ENCODE peak calls at places on chromosomes 6 and 20, in seven cellular contexts. F, K, Z, E, C, U and D are unnamed samples.

GRCh38 chr6:41536884-41537347 is 9.3 kb upstream of the FOXP4 start:
- DNase-seq in F (no peak), K (no peak), Z (no peak), E (no peak), C (no peak), U (no peak), D (no peak)

GRCh38 chr20:53238121-53238660 is 266.0 kb downstream of the TSHZ2 start:
- DNase-seq in F (no peak), K (no peak), Z (no peak), E (no peak), C (no peak), U (no peak), D (no peak)

GRCh38 chr6:93550551-93551276 is 131.4 kb upstream of the EPHA7 start:
- DNase-seq in F (no peak), K (peak), Z (no peak), E (no peak), C (no peak), U (no peak), D (no peak)

GRCh38 chr6:85506441-85507093 is 56.7 kb downstream of the NT5E start:
- DNase-seq in F (no peak), K (no peak), Z (no peak), E (no peak), C (no peak), U (no peak), D (no peak)

GRCh38 chr6:152089992-152090391 is 282.5 kb downstream of the ESR1 start:
- DNase-seq in F (no peak), K (peak), Z (no peak), E (no peak), C (no peak), U (no peak), D (no peak)

GRCh38 chr20:48295445-48295903 is 510.2 kb upstream of the SULF2 start:
- DNase-seq in F (no peak), K (peak), Z (no peak), E (no peak), C (no peak), U (no peak), D (peak)

GRCh38 chr6:110689275-110689935 is 125.9 kb downstream of the CDK19 start:
- DNase-seq in F (no peak), K (no peak), Z (no peak), E (no peak), C (no peak), U (no peak), D (no peak)

GRCh38 chr6:5094327-5094726 is 9.2 kb downstream of the PPP1R3G start:
- DNase-seq in F (no peak), K (peak), Z (no peak), E (no peak), C (no peak), U (no peak), D (no peak)

GRCh38 chr20:43352996-43353395 is 104.7 kb upstream of the SRSF6 start:
- DNase-seq in F (no peak), K (no peak), Z (no peak), E (no peak), C (no peak), U (no peak), D (no peak)

GRCh38 chr20:44720617-44720993 is 5.4 kb downstream of the CCN5 start:
- DNase-seq in F (no peak), K (no peak), Z (no peak), E (no peak), C (no peak), U (no peak), D (no peak)

GRCh38 chr20:33000802-33001466 is 3.3 kb downstream of the SUN5 start:
- DNase-seq in F (no peak), K (no peak), Z (no peak), E (no peak), C (no peak), U (no peak), D (no peak)

GRCh38 chr6:110398778-110399177 is 16.6 kb downstream of the DDO start:
- DNase-seq in F (no peak), K (peak), Z (no peak), E (no peak), C (no peak), U (no peak), D (no peak)

GRCh38 chr20:63051911-63052310 is 45.1 kb upstream of the BHLHE23 start:
- DNase-seq in F (peak), K (no peak), Z (no peak), E (no peak), C (no peak), U (no peak), D (no peak)

GRCh38 chr6:7201732-7202541 is 94.2 kb downstream of the RREB1 start:
- DNase-seq in F (peak), K (no peak), Z (no peak), E (peak), C (no peak), U (no peak), D (no peak)

GRCh38 chr6:79984261-79984660 is 20.2 kb upstream of the TTK start:
- DNase-seq in F (no peak), K (peak), Z (peak), E (no peak), C (no peak), U (no peak), D (peak)

GRCh38 chr6:7169296-7169721 is 61.5 kb downstream of the RREB1 start:
- DNase-seq in F (no peak), K (no peak), Z (no peak), E (no peak), C (no peak), U (no peak), D (no peak)

GRCh38 chr6:84093405-84094049 is 60.0 kb downstream of the MRAP2 start:
- DNase-seq in F (no peak), K (no peak), Z (no peak), E (peak), C (no peak), U (no peak), D (no peak)

GRCh38 chr6:161111256-161111655 is 119.7 kb downstream of the MAP3K4 start:
- DNase-seq in F (no peak), K (no peak), Z (no peak), E (no peak), C (peak), U (no peak), D (no peak)

GRCh38 chr6:106751501-106752252 is 122.3 kb downstream of the QRSL1 start:
- DNase-seq in F (no peak), K (no peak), Z (no peak), E (no peak), C (no peak), U (no peak), D (no peak)

GRCh38 chr6:164825386-164825785 is 484.0 kb downstream of the C6orf118 start:
- DNase-seq in F (no peak), K (no peak), Z (no peak), E (no peak), C (no peak), U (no peak), D (no peak)

GRCh38 chr6:5989141-5989723 is 17.5 kb downstream of the NRN1 start:
- DNase-seq in F (no peak), K (no peak), Z (no peak), E (no peak), C (no peak), U (no peak), D (no peak)

GRCh38 chr6:14035448-14035847 is 82.1 kb upstream of the CD83 start:
- DNase-seq in F (no peak), K (peak), Z (no peak), E (no peak), C (no peak), U (no peak), D (no peak)

GRCh38 chr6:71134929-71135642 is 153.5 kb upstream of the OGFRL1 start:
- DNase-seq in F (no peak), K (no peak), Z (no peak), E (no peak), C (no peak), U (no peak), D (no peak)

GRCh38 chr6:144352310-144352709 is 67.2 kb downstream of the UTRN start:
- DNase-seq in F (no peak), K (no peak), Z (no peak), E (no peak), C (no peak), U (no peak), D (no peak)

GRCh38 chr6:1597924-1598323 is 11.8 kb upstream of the FOXC1 start:
- DNase-seq in F (no peak), K (no peak), Z (no peak), E (no peak), C (no peak), U (no peak), D (no peak)

GRCh38 chr6:40146902-40147301 is 212.6 kb upstream of the MOCS1 start:
- DNase-seq in F (no peak), K (no peak), Z (no peak), E (no peak), C (no peak), U (no peak), D (no peak)

GRCh38 chr6:31042801-31043200 is 32.5 kb downstream of the MUC22 start:
- DNase-seq in F (peak), K (peak), Z (peak), E (peak), C (peak), U (no peak), D (peak)

GRCh38 chr20:62617711-62618483 is 24.4 kb upstream of the SLCO4A1 start:
- DNase-seq in F (no peak), K (no peak), Z (no peak), E (peak), C (peak), U (no peak), D (no peak)

GRCh38 chr20:45111799-45112471 is 3.0 kb downstream of the WFDC5 start:
- DNase-seq in F (no peak), K (no peak), Z (no peak), E (no peak), C (peak), U (no peak), D (peak)